ENCODE peak calls at places on chromosome 7, in five cellular contexts. W, Y, C, V and S are unnamed samples.
A peak's percentile ranks its signal among the peaks of the same experiment; 100 is the strongest.

GRCh38 chr7:505171-505570 is 14.5 kb downstream of the PDGFA start:
- DNase-seq in Y (no peak), W (no peak), V (no peak), C (peak; percentile 43), S (peak; percentile 46)

GRCh38 chr7:116663744-116664143 is 8.3 kb upstream of the MET start:
- DNase-seq in V (no peak), Y (no peak), C (no peak), W (no peak), S (no peak)

GRCh38 chr7:52842192-52842900 is 193.1 kb upstream of the POM121L12 start:
- DNase-seq in Y (no peak), V (no peak), W (no peak), C (no peak), S (no peak)

GRCh38 chr7:8133188-8133848 is 128.6 kb downstream of the ICA1 start:
- DNase-seq in C (no peak), V (no peak), Y (no peak), W (no peak), S (no peak)

GRCh38 chr7:138958026-138958956 is 22.9 kb downstream of the KIAA1549 start:
- DNase-seq in Y (no peak), V (no peak), W (no peak), C (no peak), S (no peak)

GRCh38 chr7:157484411-157485081 is 147.7 kb downstream of the DNAJB6 start:
- DNase-seq in C (no peak), W (no peak), V (peak; percentile 62), Y (no peak), S (peak; percentile 70)

GRCh38 chr7:127817466-127817865 is 165.5 kb downstream of the SND1 start:
- DNase-seq in V (no peak), W (no peak), Y (no peak), C (no peak), S (no peak)

GRCh38 chr7:17546206-17546998 is 247.9 kb downstream of the AHR start:
- DNase-seq in V (no peak), W (no peak), Y (no peak), C (no peak), S (no peak)

GRCh38 chr7:127874951-127875608 is 156.2 kb downstream of the LRRC4 start:
- DNase-seq in C (no peak), W (no peak), Y (no peak), V (no peak), S (no peak)

GRCh38 chr7:32942783-32943653 is 14.2 kb upstream of the FKBP9 start:
- DNase-seq in W (peak; percentile 94), Y (no peak), V (peak; percentile 88), C (peak; percentile 88), S (peak; percentile 96)

GRCh38 chr7:158452331-158452730 is 135.3 kb downstream of the PTPRN2 start:
- DNase-seq in C (no peak), V (no peak), W (no peak), Y (no peak), S (peak; percentile 70)

GRCh38 chr7:135206887-135207738 is 4.2 kb downstream of the WDR91 start:
- DNase-seq in Y (no peak), W (no peak), C (no peak), V (no peak), S (no peak)

GRCh38 chr7:48786951-48787350 is 137.4 kb upstream of the CDC14C start:
- DNase-seq in W (no peak), V (no peak), Y (no peak), C (no peak), S (no peak)

GRCh38 chr7:34191766-34192550 is 286.6 kb downstream of the BMPER start:
- DNase-seq in V (no peak), C (no peak), Y (no peak), W (no peak), S (no peak)

GRCh38 chr7:81161459-81162075 is 242.7 kb upstream of the SEMA3C start:
- DNase-seq in C (no peak), W (peak; percentile 21), Y (peak; percentile 80), V (no peak), S (no peak)

GRCh38 chr7:106794276-106795136 is 70.6 kb upstream of the PIK3CG start:
- DNase-seq in Y (no peak), V (no peak), C (no peak), W (no peak), S (no peak)

GRCh38 chr7:41891967-41892755 is 189.3 kb upstream of the INHBA start:
- DNase-seq in V (no peak), W (no peak), Y (no peak), C (no peak), S (no peak)